ENCODE peak calls at places on chromosomes 5 and 9, in nine cellular contexts. A is AG04450; P is right atrium auricular region; X is CD8-positive, alpha-beta memory T cell; R is pancreas; O is aorta; Z is tibial nerve; E is PC-9; Q is transverse colon. D is an unnamed sample.

GRCh38 chr9:133351908-133352634 is 4.1 kb downstream of the RPL7A start:
- DNase-seq in A (no peak), P (no peak), X (no peak), R (peak; percentile 69), O (no peak), Z (no peak), E (peak; percentile 54), Q (no peak), D (no peak)

GRCh38 chr9:88657893-88658292 is 122.9 kb downstream of the NXNL2 start:
- DNase-seq in A (no peak), P (no peak), X (no peak), R (no peak), O (no peak), Z (no peak), E (no peak), Q (no peak), D (no peak)

GRCh38 chr5:139574641-139575312 is 13.6 kb downstream of the UBE2D2 start:
- DNase-seq in A (no peak), P (no peak), X (no peak), R (no peak), O (no peak), Z (no peak), E (no peak), Q (no peak), D (no peak)

GRCh38 chr9:94086468-94086867 is 2.2 kb downstream of the PTPDC1 start:
- DNase-seq in A (no peak), P (no peak), X (no peak), R (no peak), O (no peak), Z (no peak), E (no peak), Q (no peak), D (no peak)

GRCh38 chr9:69380811-69381210 is 55.8 kb downstream of the ENTREP1 start:
- DNase-seq in A (no peak), P (no peak), X (no peak), R (no peak), O (no peak), Z (no peak), E (no peak), Q (no peak), D (no peak)

GRCh38 chr5:134227786-134228185 is 1.9 kb upstream of the PPP2CA start:
- DNase-seq in A (no peak), P (no peak), X (no peak), R (no peak), O (no peak), Z (no peak), E (no peak), Q (no peak), D (no peak)

GRCh38 chr9:573551-574410 is 267.7 kb upstream of the DMRT1 start:
- DNase-seq in A (no peak), P (no peak), X (no peak), R (no peak), O (no peak), Z (no peak), E (peak; percentile 46), Q (no peak), D (no peak)

GRCh38 chr5:148820778-148821395 is 5.5 kb upstream of the ADRB2 start:
- DNase-seq in A (no peak), P (no peak), X (no peak), R (no peak), O (no peak), Z (no peak), E (no peak), Q (no peak), D (no peak)

GRCh38 chr9:137724818-137725240 is 106.0 kb downstream of the EHMT1 start:
- DNase-seq in A (no peak), P (no peak), X (no peak), R (no peak), O (no peak), Z (no peak), E (no peak), Q (no peak), D (no peak)

GRCh38 chr9:70121818-70122436 is 78.3 kb downstream of the MAMDC2 start:
- DNase-seq in A (no peak), P (no peak), X (no peak), R (no peak), O (no peak), Z (no peak), E (no peak), Q (no peak), D (no peak)

GRCh38 chr5:78594946-78595921 is 53.3 kb downstream of the LHFPL2 start:
- DNase-seq in A (peak; percentile 97), P (peak; percentile 70), X (no peak), R (no peak), O (no peak), Z (no peak), E (peak; percentile 99), Q (peak; percentile 49), D (no peak)

GRCh38 chr5:61275841-61276240 is 56.2 kb upstream of the ZSWIM6 start:
- DNase-seq in A (peak; percentile 36), P (peak; percentile 67), X (no peak), R (no peak), O (no peak), Z (peak; percentile 30), E (no peak), Q (peak; percentile 35), D (no peak)

GRCh38 chr5:154523104-154523503 is 45.1 kb upstream of the HAND1 start:
- DNase-seq in A (no peak), P (no peak), X (no peak), R (no peak), O (no peak), Z (no peak), E (no peak), Q (no peak), D (no peak)

DNA sequence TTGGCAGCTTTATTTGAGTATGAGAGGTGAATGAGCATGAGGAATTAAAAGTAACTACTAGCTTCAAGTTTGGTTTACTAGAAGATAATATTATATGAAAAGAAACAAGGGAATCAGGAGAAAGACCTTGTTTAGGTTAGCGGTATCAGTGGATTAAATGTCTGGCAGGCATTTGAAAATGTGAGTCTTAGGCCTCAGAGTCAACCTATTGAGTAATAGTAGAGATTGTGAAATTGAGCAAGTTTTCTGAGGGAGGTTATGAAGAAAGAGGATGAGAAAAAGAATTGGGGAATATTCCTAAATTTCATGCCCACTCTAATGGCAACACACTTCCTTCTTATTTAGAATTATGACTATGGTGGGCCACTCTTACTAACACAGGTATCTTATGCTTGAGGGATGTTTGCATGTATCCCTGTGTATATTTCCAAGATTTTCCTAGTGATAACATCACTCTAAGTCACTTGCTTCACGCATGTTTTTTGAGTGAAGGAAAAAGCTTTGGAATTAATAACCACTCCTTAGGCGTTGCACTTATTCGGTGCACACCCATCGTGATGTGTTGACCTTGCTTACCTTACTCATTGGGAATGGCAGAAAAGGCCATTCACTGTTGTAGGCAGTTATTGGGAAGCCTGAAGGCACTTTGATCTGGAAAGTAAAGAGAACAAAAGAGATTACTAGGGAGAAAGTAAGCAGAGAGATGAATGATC is 8.2 kb upstream of the ELL2 start:
- DNase-seq in A (peak; percentile 41), P (no peak), X (no peak), R (no peak), O (no peak), Z (no peak), E (no peak), Q (no peak), D (no peak)
- H3K27ac ChIP-seq in A (no peak overlapping the region), P (no peak overlapping the region), X (no peak overlapping the region), R (no peak overlapping the region), O (no peak overlapping the region), Z (no peak overlapping the region), E (no peak overlapping the region), Q (no peak overlapping the region), D (no peak overlapping the region)

GRCh38 chr5:159050408-159051091 is 49.2 kb downstream of the EBF1 start:
- DNase-seq in A (no peak), P (no peak), X (no peak), R (no peak), O (peak; percentile 61), Z (no peak), E (no peak), Q (no peak), D (no peak)
- H3K4me3 ChIP-seq in A (no peak overlapping the region), P (no peak overlapping the region), X (no peak overlapping the region), R (no peak overlapping the region), O (no peak overlapping the region), Z (no peak overlapping the region), E (no peak overlapping the region), Q (no peak overlapping the region), D (no peak overlapping the region)

GRCh38 chr5:58318468-58318867 is 141.4 kb downstream of the PLK2 start:
- DNase-seq in A (no peak), P (no peak), X (no peak), R (no peak), O (no peak), Z (no peak), E (no peak), Q (no peak), D (no peak)
- H3K27ac ChIP-seq in A (no peak overlapping the region), P (no peak overlapping the region), X (no peak overlapping the region), R (no peak overlapping the region), O (no peak overlapping the region), Z (no peak overlapping the region), E (no peak overlapping the region), Q (no peak overlapping the region), D (no peak overlapping the region)

DNA sequence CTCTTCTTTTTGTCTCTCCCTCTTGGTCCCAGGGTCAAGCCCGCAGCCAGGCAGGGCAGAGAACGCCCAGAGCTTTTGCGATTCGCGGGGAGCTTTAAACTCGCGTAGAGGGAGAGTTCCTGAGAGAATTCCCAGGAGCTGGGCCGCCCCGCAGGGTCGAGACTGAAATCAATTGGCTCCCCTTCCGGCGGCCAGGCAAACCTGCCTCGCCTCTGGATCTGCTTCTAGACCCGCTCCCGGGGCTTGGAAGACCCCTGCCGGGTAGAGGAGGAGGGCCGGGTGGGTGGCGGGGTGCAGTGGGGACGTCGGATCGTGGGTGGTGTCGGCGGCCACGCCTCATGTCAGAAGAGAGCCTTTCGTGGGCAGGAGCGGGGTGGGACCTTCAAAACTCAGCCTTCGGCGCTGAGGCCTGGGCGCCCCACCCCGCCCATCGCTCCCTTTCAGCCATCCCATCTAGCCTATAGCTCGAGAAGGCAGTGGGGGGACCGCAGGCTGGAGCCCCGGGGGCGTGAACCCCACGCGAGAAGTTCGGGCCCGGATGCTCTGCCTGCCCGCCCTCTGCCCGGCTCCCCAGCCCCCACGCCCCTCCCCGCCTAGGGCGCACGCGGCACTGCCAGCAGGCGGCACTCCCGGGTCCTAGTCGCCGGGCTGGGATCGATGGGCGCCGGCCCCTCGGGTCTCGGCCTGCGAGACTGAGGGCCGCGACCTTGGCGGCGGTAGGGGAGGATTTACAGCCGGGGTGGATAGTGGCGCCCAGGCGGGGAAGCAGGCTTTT is 6.1 kb downstream of the PRDM6 start:
- DNase-seq in A (no peak), P (no peak), X (no peak), R (peak; percentile 69), O (peak; percentile 93), Z (no peak), E (no peak), Q (no peak), D (no peak)
- H3K4me3 ChIP-seq in A (peak overlapping the region; percentile 46), P (no peak overlapping the region), X (no peak overlapping the region), R (peak overlapping the region; percentile 3), O (peak overlapping the region; percentile 79), Z (no peak overlapping the region), E (no peak overlapping the region), Q (peak overlapping the region; percentile 15), D (peak overlapping the region; percentile 46)

GRCh38 chr5:94248175-94248875 is 370.1 kb downstream of the KIAA0825 start:
- DNase-seq in A (no peak), P (no peak), X (no peak), R (no peak), O (no peak), Z (no peak), E (no peak), Q (no peak), D (no peak)
- H3K27ac ChIP-seq in A (no peak overlapping the region), P (no peak overlapping the region), X (no peak overlapping the region), R (no peak overlapping the region), O (no peak overlapping the region), Z (no peak overlapping the region), E (no peak overlapping the region), Q (no peak overlapping the region), D (no peak overlapping the region)